ENCODE peak calls at places on chromosomes 5 and 9, in five cellular contexts. H is foreskin fibroblast, Z is HEK293T, O is cardiac fibroblast, J is tibial nerve. P is an unnamed sample.

GRCh38 chr9:130731355-130731754 is 37.8 kb downstream of the EXOSC2 start:
- DNase-seq in H (no peak), J (no peak), O (no peak), Z (no peak), P (no peak)

GRCh38 chr9:70672136-70672535 is 257.7 kb upstream of the KLF9 start:
- DNase-seq in Z (no peak), O (peak), H (peak), J (peak), P (no peak)

GRCh38 chr5:149172261-149172660 is 31.0 kb downstream of the ABLIM3 start:
- DNase-seq in Z (no peak), H (peak), O (peak), J (no peak), P (no peak)

GRCh38 chr9:73531658-73532057 is 380.0 kb downstream of the ANXA1 start:
- DNase-seq in O (no peak), H (no peak), J (no peak), Z (no peak), P (no peak)

GRCh38 chr9:27382989-27383388 is 86.0 kb upstream of the EQTN start:
- DNase-seq in Z (no peak), H (no peak), O (no peak), J (no peak), P (no peak)

GRCh38 chr9:128818839-128819715 is 777 bp downstream of the ENDOG start:
- DNase-seq in H (peak), Z (no peak), O (peak), J (no peak), P (no peak)

GRCh38 chr5:72817076-72817476 is 615 bp downstream of the TNPO1 start:
- DNase-seq in J (peak), O (peak), H (peak), Z (peak), P (no peak)

GRCh38 chr9:98134702-98135557 is 15.9 kb upstream of the TRIM14 start:
- DNase-seq in O (no peak), Z (no peak), J (no peak), H (no peak), P (no peak)

GRCh38 chr5:93100433-93100832 is 480.6 kb downstream of the NR2F1-AS1 start:
- DNase-seq in Z (no peak), J (no peak), O (peak), H (peak), P (no peak)

GRCh38 chr5:87151547-87151946 is 116.1 kb upstream of the RASA1 start:
- DNase-seq in H (peak), O (peak), Z (no peak), J (no peak), P (no peak)

GRCh38 chr5:152046361-152046760 is 121.7 kb upstream of the GLRA1 start:
- DNase-seq in O (no peak), Z (no peak), H (no peak), J (no peak), P (no peak)

GRCh38 chr5:96483878-96484277 is 50.8 kb upstream of the PCSK1 start:
- DNase-seq in O (peak), H (peak), J (no peak), Z (peak), P (peak)

GRCh38 chr5:109246841-109247592 is 162.8 kb downstream of the PJA2 start:
- DNase-seq in O (no peak), Z (no peak), H (no peak), J (no peak), P (no peak)

GRCh38 chr5:128020012-128020411 is 63.6 kb upstream of the SLC12A2 start:
- DNase-seq in O (no peak), H (no peak), Z (no peak), J (no peak), P (no peak)

GRCh38 chr5:134084166-134084565 is 30.3 kb upstream of the TCF7 start:
- DNase-seq in Z (no peak), J (no peak), H (no peak), O (no peak), P (no peak)

GRCh38 chr5:67875637-67876036 is 339.9 kb upstream of the PIK3R1 start:
- DNase-seq in Z (no peak), J (no peak), H (peak), O (no peak), P (no peak)

GRCh38 chr9:120402741-120403542 is 177.0 kb downstream of the CDK5RAP2 start:
- DNase-seq in O (peak), H (peak), Z (no peak), J (no peak), P (peak)

P was measured in COLO829.